ENCODE peak calls at places on chromosomes 12 and 14, in four cellular contexts. N, J, Q and L are unnamed samples.

GRCh38 chr12:1935242-1935641 is 16.8 kb upstream of the CACNA2D4 start:
- DNase-seq in N (no peak), J (no peak), Q (no peak), L (no peak)

GRCh38 chr12:117143008-117143532 is 43.9 kb upstream of the TESC start:
- DNase-seq in N (no peak), J (peak; percentile 48), Q (no peak), L (no peak)

GRCh38 chr12:26195250-26195640 is at the start of gene SSPN:
- DNase-seq in N (peak; percentile 36), J (peak; percentile 13), Q (peak; percentile 84), L (peak; percentile 63)

GRCh38 chr12:124509676-124510300 is 57.6 kb downstream of the NCOR2 start:
- DNase-seq in N (peak; percentile 77), J (no peak), Q (peak; percentile 57), L (peak; percentile 73)

GRCh38 chr14:92382677-92383076 is 59.7 kb downstream of the SLC24A4 start:
- DNase-seq in N (no peak), J (no peak), Q (no peak), L (no peak)

GRCh38 chr14:45201908-45202307 is 51.1 kb downstream of the MIS18BP1 start:
- DNase-seq in N (no peak), J (peak; percentile 9), Q (peak; percentile 42), L (no peak)

GRCh38 chr14:21723431-21724045 is 49.9 kb upstream of the OR4E1 start:
- DNase-seq in N (no peak), J (no peak), Q (peak; percentile 50), L (no peak)

GRCh38 chr12:104058796-104059195 is 5.5 kb upstream of the HCFC2 start:
- DNase-seq in N (no peak), J (no peak), Q (no peak), L (no peak)

DNA sequence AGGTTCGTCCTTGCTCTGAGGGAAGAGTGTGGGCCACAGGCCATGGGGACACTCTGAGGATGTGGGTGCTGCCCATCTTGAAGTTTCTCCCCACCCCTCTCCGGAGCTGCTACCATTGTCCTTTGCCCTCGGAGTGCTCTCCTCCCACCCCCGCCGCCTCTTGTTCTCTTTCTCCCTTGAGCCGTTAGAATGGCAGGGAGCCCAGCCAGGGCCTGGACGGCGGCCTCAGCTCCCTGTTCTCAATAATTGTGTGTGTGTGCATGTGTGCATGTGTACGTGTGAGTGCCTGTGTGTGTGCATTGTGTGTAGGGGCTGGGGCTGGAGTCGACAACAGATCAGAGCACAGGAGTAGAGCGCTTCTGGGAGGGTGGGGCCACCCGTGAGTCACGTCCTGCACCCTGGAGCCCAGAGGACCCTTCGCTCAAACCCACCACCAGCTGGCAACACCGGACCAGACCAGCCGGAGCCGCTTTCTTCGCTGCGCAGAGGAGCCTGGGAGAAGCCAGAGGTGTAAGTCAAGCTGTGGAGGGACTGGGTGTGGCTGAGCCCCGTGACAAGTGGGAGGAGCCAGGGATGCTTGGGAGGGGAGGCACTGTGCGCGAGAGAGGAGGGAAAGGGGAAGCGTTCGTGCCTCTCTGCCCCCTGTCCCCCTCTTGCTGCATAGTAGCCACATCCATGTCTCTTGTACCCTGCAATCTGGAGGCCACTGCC is 25.9 kb upstream of the KCNA5 start:
- DNase-seq in N (no peak), J (no peak), Q (no peak), L (no peak)
- H3K4me3 ChIP-seq in N (no peak overlapping the region), J (no peak overlapping the region), Q (no peak overlapping the region), L (no peak overlapping the region)

DNA sequence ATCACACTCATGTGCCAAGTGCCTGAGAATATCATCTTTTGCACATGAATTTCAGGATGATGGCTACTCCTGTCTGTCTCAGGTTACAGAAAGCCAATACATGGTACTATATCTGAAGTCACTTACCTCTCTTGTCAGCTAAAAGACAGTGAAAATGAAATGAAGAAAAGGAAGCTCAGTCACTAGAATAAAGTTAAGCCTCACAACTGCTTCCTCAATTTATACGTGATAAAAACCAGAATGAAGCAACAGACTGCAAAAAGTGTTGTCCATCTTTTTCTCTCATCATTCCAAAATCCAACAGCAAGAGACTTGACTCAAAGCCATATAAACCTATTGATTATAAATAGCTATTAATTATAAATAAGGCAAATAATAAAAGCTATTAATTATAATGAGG is 10.2 kb downstream of the NIN start:
- DNase-seq in N (no peak), J (no peak), Q (peak; percentile 53), L (no peak)
- H3K4me3 ChIP-seq in N (no peak overlapping the region), J (peak overlapping the region; percentile 35), Q (no peak overlapping the region), L (no peak overlapping the region)

DNA sequence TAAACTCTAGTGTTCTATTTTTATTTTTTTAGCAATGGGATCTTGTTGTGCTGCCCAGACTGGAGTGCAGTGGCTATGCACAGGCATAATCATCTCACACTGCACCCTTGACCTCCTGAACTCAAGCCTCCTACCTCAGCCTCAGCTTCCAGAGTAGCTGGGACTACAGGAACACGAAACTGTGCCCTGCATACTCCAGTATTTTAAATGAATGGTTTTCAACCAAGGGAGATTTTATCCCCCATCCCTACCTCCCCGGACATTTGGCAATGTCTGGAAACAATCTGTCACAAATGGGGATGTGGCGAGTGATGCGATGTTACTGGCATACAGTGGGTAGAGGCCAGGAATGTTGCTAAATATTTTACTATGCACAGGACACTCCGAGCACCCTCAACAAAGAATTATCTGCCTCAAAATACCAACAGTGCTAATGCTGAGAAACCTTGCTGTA is 2.1 kb downstream of the CBX5 start:
- DNase-seq in N (peak; percentile 53), J (no peak), Q (peak; percentile 71), L (peak; percentile 50)
- H3K4me3 ChIP-seq in N (peak overlapping the region; percentile 99), J (peak overlapping the region; percentile 100), Q (peak overlapping the region; percentile 91), L (peak overlapping the region; percentile 82)

DNA sequence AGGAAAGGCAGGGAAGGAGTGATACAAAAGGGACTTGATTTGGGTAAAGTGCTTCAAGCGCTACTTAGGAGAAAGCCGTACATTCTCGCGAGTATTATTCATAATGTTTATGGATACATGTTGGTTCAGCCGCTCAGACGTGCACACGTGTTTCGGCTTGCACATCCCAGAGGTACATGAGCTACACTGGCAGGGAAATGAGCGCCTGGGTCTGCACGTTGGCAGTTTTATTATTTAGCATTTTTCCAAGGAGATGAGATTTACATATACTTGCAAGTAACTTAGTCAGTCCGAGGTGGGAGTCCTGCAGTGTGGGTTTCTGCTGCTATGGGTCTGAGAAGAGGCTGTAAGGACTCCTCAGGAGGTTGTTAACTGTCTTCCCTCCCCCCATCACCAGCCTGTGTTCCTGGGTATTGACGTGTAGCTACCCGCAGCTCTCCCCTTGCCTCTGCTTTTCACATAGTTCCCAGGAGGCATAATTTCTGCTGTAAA is 1.5 kb downstream of the PRKCH start:
- DNase-seq in N (no peak), J (no peak), Q (no peak), L (no peak)
- H3K4me3 ChIP-seq in N (no peak overlapping the region), J (peak overlapping the region; percentile 83), Q (no peak overlapping the region), L (no peak overlapping the region)

GRCh38 chr12:53988519-53989226 is 3.7 kb downstream of the HOXC10 start:
- DNase-seq in N (no peak), J (no peak), Q (no peak), L (no peak)

GRCh38 chr12:53991077-53991460 is 6.1 kb downstream of the HOXC10 start:
- DNase-seq in N (peak; percentile 82), J (no peak), Q (no peak), L (peak; percentile 30)

GRCh38 chr12:53990311-53991076 is 5.5 kb downstream of the HOXC10 start:
- DNase-seq in N (no peak), J (no peak), Q (no peak), L (no peak)

GRCh38 chr12:53987748-53988147 is 2.8 kb downstream of the HOXC10 start:
- DNase-seq in N (no peak), J (no peak), Q (no peak), L (no peak)

DNA sequence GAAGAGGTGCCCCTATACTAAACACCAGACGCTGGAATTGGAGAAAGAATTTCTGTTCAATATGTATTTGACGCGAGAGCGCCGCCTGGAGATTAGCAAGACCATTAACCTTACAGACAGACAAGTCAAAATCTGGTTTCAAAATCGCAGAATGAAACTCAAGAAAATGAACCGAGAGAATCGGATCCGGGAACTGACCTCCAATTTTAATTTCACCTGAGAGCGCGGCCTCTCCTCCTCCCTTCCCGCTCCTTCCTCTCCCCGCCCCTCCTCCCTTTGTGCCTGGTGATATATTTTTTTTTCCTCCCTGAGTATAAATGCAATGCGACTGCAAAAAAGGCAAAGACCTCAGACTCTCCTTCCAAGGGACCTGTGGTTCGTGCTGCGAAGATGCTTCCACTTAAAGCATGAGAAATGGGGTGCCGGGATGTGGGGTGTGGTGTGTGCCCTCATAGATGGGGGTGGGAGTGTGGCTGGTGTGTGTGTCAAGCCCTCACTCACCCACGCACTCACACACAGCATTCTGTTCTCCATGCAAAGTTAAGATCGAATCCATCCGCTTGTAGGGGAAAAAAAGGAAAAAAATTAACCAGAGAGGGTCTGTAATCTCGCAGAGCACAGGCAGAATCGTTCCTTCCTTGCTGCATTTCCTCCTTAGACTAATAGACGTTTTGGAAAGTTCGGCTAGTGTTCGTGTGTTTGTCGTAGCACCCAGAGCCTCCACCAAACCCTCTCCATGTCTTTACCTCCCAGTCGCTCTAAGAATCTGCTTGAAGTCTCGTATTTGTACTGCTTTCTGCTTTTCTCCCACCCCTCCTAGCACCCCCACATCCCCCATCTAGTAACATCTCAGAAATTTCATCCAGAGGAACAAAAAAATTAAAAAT is 4.5 kb downstream of the HOXC10 start:
- DNase-seq in N (peak; percentile 82), J (peak; percentile 50), Q (peak; percentile 91), L (peak; percentile 62)
- H3K4me3 ChIP-seq in N (peak overlapping the region; percentile 29), J (no peak overlapping the region), Q (peak overlapping the region; percentile 32), L (peak overlapping the region; percentile 11)

GRCh38 chr12:76422154-76422877 is 74.1 kb upstream of the BBS10 start:
- DNase-seq in N (no peak), J (no peak), Q (no peak), L (no peak)
- H3K4me3 ChIP-seq in N (peak overlapping the region; percentile 42), J (no peak overlapping the region), Q (no peak overlapping the region), L (no peak overlapping the region)

GRCh38 chr12:121533391-121534090 is 47.3 kb downstream of the KDM2B start:
- DNase-seq in N (no peak), J (no peak), Q (no peak), L (no peak)
- H3K4me3 ChIP-seq in N (no peak overlapping the region), J (peak overlapping the region; percentile 62), Q (no peak overlapping the region), L (no peak overlapping the region)

DNA sequence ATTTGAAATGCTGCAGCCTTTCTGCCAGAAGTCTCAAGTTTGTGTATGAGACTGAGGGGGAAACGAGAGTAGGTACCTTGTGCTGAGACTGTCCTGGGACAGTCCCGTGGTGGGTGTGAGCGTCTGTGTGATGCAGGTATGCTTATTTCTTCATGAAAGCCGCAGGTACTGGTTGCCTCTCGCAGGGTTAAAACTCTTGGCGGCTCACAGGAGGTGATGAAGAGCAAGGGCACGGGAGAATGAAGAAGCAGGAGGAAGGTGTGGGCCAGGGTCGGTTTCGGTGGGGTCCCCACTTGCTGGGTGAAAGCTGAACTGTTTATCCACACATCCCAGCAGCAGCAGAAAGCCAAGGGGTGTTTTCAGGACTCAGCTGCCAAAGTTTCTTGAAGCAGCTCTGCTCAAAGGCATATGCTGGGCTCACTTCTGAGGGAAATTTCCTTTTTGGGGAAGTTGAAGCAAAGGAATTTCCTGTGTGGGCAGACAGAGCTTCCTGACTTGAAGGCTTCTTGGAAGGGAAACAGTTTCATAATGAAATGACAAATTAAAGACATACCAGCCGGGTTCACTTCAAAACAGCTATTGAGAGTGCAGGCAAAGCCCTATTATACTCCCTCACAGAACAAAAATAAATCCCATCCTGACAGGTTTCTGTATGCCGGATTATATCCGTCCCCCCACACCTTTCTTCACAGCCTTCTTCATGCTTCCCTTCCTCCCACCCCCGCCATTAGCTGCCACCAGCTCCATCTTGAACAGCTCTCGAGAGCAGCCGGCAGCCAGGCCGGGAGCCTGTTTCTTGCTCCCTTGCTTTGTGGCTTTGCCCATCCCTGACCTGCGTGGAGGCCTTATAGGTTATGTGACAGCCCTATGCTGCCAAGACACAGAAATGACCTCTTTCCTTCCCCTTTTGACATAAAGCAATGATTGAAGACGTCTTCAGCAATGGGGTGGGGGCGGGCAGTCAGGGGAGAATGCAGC is 116.6 kb downstream of the ETV6 start:
- DNase-seq in N (peak; percentile 70), J (peak; percentile 78), Q (peak; percentile 74), L (peak; percentile 95)
- H3K4me3 ChIP-seq in N (no peak overlapping the region), J (no peak overlapping the region), Q (no peak overlapping the region), L (peak overlapping the region; percentile 6)